ENCODE peak calls at places on chromosomes 3 and 15, in seven cellular contexts. X is A549; Q is dorsolateral prefrontal cortex; M is CD8-positive, alpha-beta memory T cell; U is iPS DF 6.9; A is ovary; N is small intestine. T is an unnamed sample.

GRCh38 chr15:81785679-81786078 is 260.1 kb downstream of the MEX3B start:
- DNase-seq in M (no peak), A (no peak), Q (no peak), X (no peak), N (no peak), U (no peak), T (no peak)

GRCh38 chr3:179703816-179704215 is 51.0 kb downstream of the USP13 start:
- DNase-seq in U (no peak), M (no peak), Q (no peak), N (no peak), A (no peak), X (no peak), T (no peak)

GRCh38 chr3:4772171-4772804 is 206.9 kb upstream of the BHLHE40 start:
- DNase-seq in Q (no peak), M (no peak), X (no peak), N (peak), A (peak), U (no peak), T (no peak)

GRCh38 chr15:62288361-62289017 is 123.4 kb upstream of the C2CD4B start:
- DNase-seq in A (no peak), N (no peak), U (no peak), X (no peak), M (no peak), Q (no peak), T (no peak)

GRCh38 chr3:126340596-126340942 is 16.6 kb downstream of the KLF15 start:
- DNase-seq in N (no peak), U (no peak), A (no peak), X (no peak), Q (peak), M (no peak), T (no peak)

GRCh38 chr15:73885954-73886700 is 12.8 kb downstream of the TBC1D21 start:
- DNase-seq in Q (no peak), U (no peak), A (no peak), N (no peak), X (no peak), M (no peak), T (no peak)

GRCh38 chr15:40345867-40346578 is 4.8 kb upstream of the PHGR1 start:
- DNase-seq in X (no peak), A (no peak), U (no peak), N (peak), M (no peak), Q (no peak), T (no peak)

GRCh38 chr3:28053759-28054158 is 187.7 kb upstream of the CMC1 start:
- DNase-seq in Q (no peak), A (no peak), X (peak), M (no peak), U (no peak), N (no peak), T (no peak)

GRCh38 chr3:18379647-18380046 is 45.5 kb downstream of the SATB1 start:
- DNase-seq in X (no peak), M (no peak), N (no peak), A (no peak), Q (no peak), U (no peak), T (no peak)

GRCh38 chr3:151477596-151478375 is 16.9 kb upstream of the IGSF10 start:
- DNase-seq in M (no peak), N (peak), A (no peak), Q (no peak), X (no peak), U (no peak), T (no peak)

GRCh38 chr3:72265250-72265649 is 480.3 kb upstream of the PROK2 start:
- DNase-seq in N (no peak), A (no peak), M (no peak), Q (no peak), X (no peak), U (no peak), T (no peak)

GRCh38 chr15:28101201-28101600 is 2.1 kb upstream of the OCA2 start:
- DNase-seq in U (no peak), A (no peak), M (no peak), N (no peak), X (no peak), Q (no peak), T (no peak)

GRCh38 chr3:61808526-61808925 is 247.2 kb downstream of the PTPRG start:
- DNase-seq in Q (no peak), X (no peak), U (no peak), A (peak), M (no peak), N (no peak), T (no peak)

GRCh38 chr15:73955851-73956250 is 29.6 kb downstream of the LOXL1 start:
- DNase-seq in X (no peak), Q (no peak), U (no peak), N (no peak), A (no peak), M (no peak), T (no peak)

GRCh38 chr3:86967062-86967461 is 23.9 kb downstream of the VGLL3 start:
- DNase-seq in A (no peak), X (no peak), M (no peak), N (no peak), U (no peak), Q (no peak), T (no peak)

GRCh38 chr15:33195283-33195682 is 769 bp upstream of the FMN1 start:
- DNase-seq in X (no peak), Q (no peak), M (no peak), A (no peak), N (no peak), U (no peak), T (no peak)

GRCh38 chr3:177574232-177574856 is 377.1 kb upstream of the TBL1XR1 start:
- DNase-seq in A (no peak), M (no peak), N (peak), X (peak), U (no peak), Q (no peak), T (no peak)

GRCh38 chr3:40584625-40585189 is 59.9 kb downstream of the ZNF621 start:
- DNase-seq in U (peak), X (peak), A (peak), M (peak), Q (peak), N (peak), T (peak)

GRCh38 chr3:160200328-160200727 is 24.9 kb upstream of the C3orf80 start:
- DNase-seq in Q (no peak), A (no peak), M (no peak), X (no peak), N (no peak), U (no peak), T (no peak)

GRCh38 chr3:152574461-152575079 is 260.4 kb upstream of the P2RY1 start:
- DNase-seq in A (peak), M (no peak), U (peak), N (peak), X (peak), Q (no peak), T (no peak)

GRCh38 chr3:57910988-57911387 is 97.2 kb upstream of the FLNB start:
- DNase-seq in U (peak), N (peak), Q (no peak), X (peak), M (peak), A (no peak), T (no peak)

GRCh38 chr3:110254591-110254990 is 817.0 kb upstream of the NECTIN3 start:
- DNase-seq in N (no peak), U (no peak), Q (no peak), M (no peak), X (no peak), A (no peak), T (no peak)

GRCh38 chr3:3765661-3766060 is 33.6 kb upstream of the LRRN1 start:
- DNase-seq in X (no peak), A (no peak), U (no peak), Q (no peak), N (no peak), M (no peak), T (no peak)

GRCh38 chr3:17985658-17986392 is 243.4 kb upstream of the TBC1D5 start:
- DNase-seq in X (no peak), M (no peak), A (no peak), U (no peak), Q (no peak), N (no peak), T (no peak)

GRCh38 chr3:33578325-33579180 is 138.3 kb upstream of the UBP1 start:
- DNase-seq in Q (no peak), X (peak), N (peak), M (no peak), U (no peak), A (no peak), T (no peak)

GRCh38 chr15:35043380-35044095 is 41.6 kb downstream of the NANOGP8 start:
- DNase-seq in Q (no peak), N (no peak), A (no peak), M (no peak), X (no peak), U (no peak), T (no peak)

GRCh38 chr15:58212909-58213526 is 74.8 kb downstream of the AQP9 start:
- DNase-seq in N (peak), Q (no peak), U (no peak), A (peak), X (peak), M (no peak), T (no peak)

GRCh38 chr3:111069974-111070751 is 1.5 kb upstream of the NECTIN3 start:
- DNase-seq in X (no peak), M (no peak), U (no peak), Q (no peak), A (peak), N (peak), T (peak)

GRCh38 chr3:106640353-106640752 is 736.9 kb upstream of the CCDC54 start:
- DNase-seq in M (no peak), N (no peak), Q (no peak), X (no peak), U (no peak), A (no peak), T (no peak)

GRCh38 chr3:152222327-152222726 is 46.4 kb upstream of the MBNL1 start:
- DNase-seq in X (no peak), Q (no peak), M (no peak), N (no peak), A (no peak), U (no peak), T (no peak)

GRCh38 chr15:96130734-96131133 is 199.8 kb upstream of the NR2F2 start:
- DNase-seq in N (no peak), A (no peak), M (no peak), X (no peak), U (no peak), Q (no peak), T (no peak)

GRCh38 chr15:51144021-51144532 is 49.4 kb upstream of the TNFAIP8L3 start:
- DNase-seq in M (no peak), Q (no peak), A (no peak), U (no peak), X (peak), N (no peak), T (no peak)

GRCh38 chr3:71444861-71445259 is 138.7 kb downstream of the FOXP1 start:
- DNase-seq in U (no peak), N (no peak), X (no peak), Q (no peak), M (no peak), A (no peak), T (no peak)

GRCh38 chr15:58190419-58190818 is 52.2 kb downstream of the AQP9 start:
- DNase-seq in U (no peak), X (no peak), Q (no peak), N (no peak), A (no peak), M (no peak), T (no peak)

GRCh38 chr15:42623951-42624350 is 48.5 kb downstream of the STARD9 start:
- DNase-seq in A (no peak), X (no peak), M (no peak), Q (no peak), U (no peak), N (no peak), T (no peak)

GRCh38 chr3:71859128-71859519 is 74.2 kb upstream of the PROK2 start:
- DNase-seq in N (peak), A (no peak), M (peak), Q (no peak), U (no peak), X (peak), T (no peak)

GRCh38 chr3:159881828-159882309 is 106.8 kb upstream of the IL12A start:
- DNase-seq in X (no peak), N (no peak), M (no peak), Q (no peak), A (no peak), U (no peak), T (no peak)

GRCh38 chr15:25249236-25250010 is 189.4 kb downstream of the UBE3A start:
- DNase-seq in U (no peak), N (no peak), X (no peak), M (no peak), A (peak), Q (peak), T (no peak)

GRCh38 chr3:197019021-197019420 is 10.6 kb downstream of the MELTF start:
- DNase-seq in Q (no peak), U (no peak), N (no peak), X (no peak), M (no peak), A (no peak), T (no peak)

GRCh38 chr3:187072582-187072981 is 66.7 kb downstream of the RPL39L start:
- DNase-seq in Q (no peak), U (no peak), A (no peak), N (no peak), X (no peak), M (no peak), T (no peak)
- H3K27ac ChIP-seq in Q (no peak), U (no peak), A (no peak), N (no peak), X (no peak), M (no peak), T (no peak)

DNA sequence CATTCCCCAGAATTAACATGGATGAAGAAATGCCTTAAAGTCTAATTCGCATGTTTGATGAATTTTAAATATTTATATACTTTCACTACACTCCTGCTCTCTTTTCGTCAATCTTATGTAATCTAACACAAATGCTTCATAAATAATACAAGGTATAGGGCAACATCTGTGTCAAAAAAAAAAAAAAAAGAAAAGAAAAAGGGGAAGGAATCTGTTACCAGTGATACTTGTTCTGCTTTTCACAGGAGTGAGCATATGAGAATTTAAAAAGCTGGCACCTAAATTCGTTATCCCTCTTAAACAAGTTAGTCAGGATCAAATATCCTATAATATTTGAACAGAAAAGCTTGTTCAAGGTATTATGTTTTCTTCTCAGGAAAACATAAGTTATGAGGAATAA is 243.8 kb downstream of the KCNH8 start:
- DNase-seq in A (no peak), Q (no peak), N (no peak), X (no peak), M (no peak), U (no peak), T (no peak)
- H3K27ac ChIP-seq in A (no peak), Q (no peak), N (no peak), X (no peak), M (no peak), U (no peak), T (no peak)

DNA sequence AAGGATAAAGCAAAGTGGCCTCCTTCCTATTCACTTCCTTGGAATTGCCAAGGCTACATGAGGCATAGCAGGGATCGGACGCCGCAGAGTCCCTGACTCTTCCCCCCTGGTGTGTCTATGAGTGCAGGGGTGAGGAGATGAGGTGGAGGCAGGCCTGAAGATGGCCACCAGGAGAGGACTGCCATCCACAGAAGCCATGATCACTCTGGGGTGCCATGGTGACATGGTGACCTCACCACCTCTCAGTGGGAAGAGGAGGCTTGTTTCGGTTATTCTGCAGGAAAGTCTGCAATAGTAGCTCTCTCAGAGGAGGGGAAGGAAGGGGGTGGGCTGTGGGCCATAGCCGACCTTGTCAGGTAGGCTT is 57.0 kb upstream of the LIMD1 start:
- DNase-seq in N (no peak), Q (no peak), U (no peak), M (no peak), X (no peak), A (no peak), T (no peak)
- H3K27ac ChIP-seq in N (no peak), Q (no peak), U (no peak), M (no peak), X (no peak), A (no peak), T (no peak)

DNA sequence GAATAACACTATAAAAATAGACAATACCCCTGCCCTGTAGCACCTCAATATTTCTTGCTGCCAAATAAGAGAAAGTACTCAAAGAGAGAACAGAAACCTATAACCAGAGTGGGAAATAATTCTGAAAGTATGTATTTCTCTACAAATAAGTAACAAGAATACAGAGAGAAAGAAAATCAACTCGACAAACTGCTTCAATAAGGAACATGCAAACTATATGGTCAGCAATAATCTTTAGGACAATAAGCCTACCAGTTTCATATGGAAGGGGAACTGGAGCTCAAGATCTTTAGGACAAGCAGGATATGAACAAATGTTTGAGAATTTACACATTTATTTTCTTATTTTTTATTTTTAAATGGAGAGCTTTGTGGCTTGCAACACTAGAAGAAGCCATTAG is 949.2 kb downstream of the EPHA3 start:
- DNase-seq in Q (no peak), U (no peak), M (no peak), X (no peak), A (no peak), N (no peak), T (no peak)
- H3K27ac ChIP-seq in Q (no peak), U (no peak), M (no peak), X (no peak), A (no peak), N (no peak), T (no peak)

GRCh38 chr15:59401810-59402569 is 29.3 kb upstream of the MYO1E start:
- DNase-seq in M (no peak), Q (no peak), A (no peak), X (no peak), N (no peak), U (no peak), T (no peak)
- H3K27ac ChIP-seq in M (no peak), Q (no peak), A (no peak), X (no peak), N (no peak), U (no peak), T (no peak)

GRCh38 chr3:173398111-173398479 is 551 bp downstream of the NLGN1 start:
- DNase-seq in X (no peak), A (no peak), M (no peak), Q (no peak), N (no peak), U (no peak), T (peak)
- H3K27ac ChIP-seq in X (no peak), A (peak), M (no peak), Q (peak), N (no peak), U (no peak), T (peak)

DNA sequence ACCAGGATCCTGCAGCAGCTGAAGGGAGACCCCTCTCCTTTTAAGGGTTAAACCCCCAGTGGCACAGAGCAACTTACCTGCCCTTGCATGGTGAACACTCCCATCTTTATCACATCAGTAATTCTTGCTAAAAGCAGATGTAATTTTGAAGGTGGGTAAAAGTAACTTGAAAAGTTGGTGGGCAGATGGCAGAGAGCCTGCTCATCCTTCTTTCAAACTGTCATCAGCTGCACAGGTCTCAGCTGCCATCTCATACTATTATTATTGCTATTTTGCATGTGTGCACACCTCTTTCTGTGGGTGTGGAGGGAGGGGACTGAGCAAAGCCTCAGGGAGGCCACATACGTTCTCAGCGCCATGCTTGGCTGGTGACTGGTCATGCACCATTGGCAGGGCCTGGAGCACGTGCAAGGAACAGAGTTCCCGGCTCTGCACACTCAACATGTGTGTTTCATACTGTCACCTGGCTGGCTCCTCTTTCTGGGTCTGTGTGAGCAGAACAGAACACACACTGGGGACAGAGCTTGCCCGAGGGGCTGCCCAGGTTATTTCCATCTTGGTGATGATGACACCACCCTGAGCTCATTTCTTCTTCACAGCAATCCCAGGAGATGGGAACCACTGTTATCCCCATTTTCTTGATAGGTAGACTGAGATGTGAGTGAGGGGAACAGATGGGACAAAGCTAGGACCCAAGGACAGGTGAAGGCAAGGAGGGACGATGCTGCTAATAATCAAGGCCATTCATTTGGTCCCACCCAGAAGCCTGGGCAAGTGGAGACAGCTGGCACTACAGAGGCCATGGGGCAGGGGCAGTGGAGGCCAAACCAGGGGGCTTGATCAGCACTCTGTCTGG is 95.8 kb upstream of the KLF13 start:
- DNase-seq in X (no peak), N (no peak), A (no peak), Q (no peak), M (no peak), U (no peak), T (no peak)
- H3K27ac ChIP-seq in X (no peak), N (no peak), A (no peak), Q (no peak), M (no peak), U (no peak), T (no peak)